ENCODE peak calls at places on chromosome 12, in seven cellular contexts. S, K, A, J, C, H and I are unnamed samples.

GRCh38 chr12:27667540-27667939 is 28.7 kb upstream of the REP15 start:
- DNase-seq in S (no peak), K (no peak), A (no peak), J (peak; percentile 76), C (no peak), H (peak; percentile 82), I (peak; percentile 76)

GRCh38 chr12:132253698-132254480 is 75.5 kb downstream of the GALNT9 start:
- DNase-seq in S (no peak), K (no peak), A (no peak), J (no peak), C (no peak), H (no peak), I (no peak)

GRCh38 chr12:121937654-121938053 is 19.3 kb downstream of the CFAP251 start:
- DNase-seq in S (no peak), K (no peak), A (no peak), J (no peak), C (no peak), H (no peak), I (no peak)

GRCh38 chr12:47383942-47384341 is 304.2 kb upstream of the AMIGO2 start:
- DNase-seq in S (no peak), K (no peak), A (peak; percentile 20), J (peak; percentile 29), C (no peak), H (peak; percentile 73), I (no peak)

GRCh38 chr12:29255061-29255460 is 106.0 kb downstream of the FAR2 start:
- DNase-seq in S (no peak), K (no peak), A (no peak), J (no peak), C (no peak), H (no peak), I (no peak)

GRCh38 chr12:87320724-87321123 is 708.5 kb downstream of the C12orf50 start:
- DNase-seq in S (no peak), K (no peak), A (no peak), J (no peak), C (no peak), H (peak; percentile 56), I (no peak)

GRCh38 chr12:92242917-92243316 is 97.3 kb upstream of the BTG1 start:
- DNase-seq in S (no peak), K (no peak), A (peak; percentile 67), J (peak; percentile 87), C (no peak), H (peak; percentile 82), I (peak; percentile 37)

GRCh38 chr12:120686151-120686689 is 729 bp upstream of the MLEC start:
- DNase-seq in S (peak; percentile 96), K (peak; percentile 92), A (peak; percentile 93), J (peak; percentile 95), C (peak; percentile 98), H (peak; percentile 98), I (peak; percentile 81)

GRCh38 chr12:49973361-49973830 is 649 bp downstream of the AQP6 start:
- DNase-seq in S (no peak), K (no peak), A (no peak), J (no peak), C (no peak), H (no peak), I (no peak)

GRCh38 chr12:52692253-52692652 is 11.1 kb downstream of the KRT77 start:
- DNase-seq in S (no peak), K (no peak), A (no peak), J (no peak), C (no peak), H (no peak), I (no peak)

GRCh38 chr12:52690351-52691075 is 10.3 kb upstream of the KRT1 start:
- DNase-seq in S (no peak), K (no peak), A (no peak), J (no peak), C (no peak), H (no peak), I (no peak)

GRCh38 chr12:52691765-52692150 is 11.6 kb upstream of the KRT1 start:
- DNase-seq in S (no peak), K (no peak), A (no peak), J (no peak), C (no peak), H (no peak), I (no peak)

GRCh38 chr12:52689936-52690335 is 9.7 kb upstream of the KRT1 start:
- DNase-seq in S (no peak), K (no peak), A (no peak), J (no peak), C (no peak), H (no peak), I (no peak)

GRCh38 chr12:52691076-52691764 is 11.0 kb upstream of the KRT1 start:
- DNase-seq in S (no peak), K (no peak), A (no peak), J (no peak), C (no peak), H (no peak), I (no peak)
- H3K4me3 ChIP-seq in S (no peak overlapping the region), K (no peak overlapping the region), A (no peak overlapping the region), J (no peak overlapping the region), C (peak overlapping the region; percentile 12), H (no peak overlapping the region), I (no peak overlapping the region)

GRCh38 chr12:55681142-55682077 is 26.3 kb downstream of the ITGA7 start:
- DNase-seq in S (peak; percentile 87), K (peak; percentile 90), A (no peak), J (peak; percentile 59), C (no peak), H (peak; percentile 75), I (no peak)
- TF ChIP-seq CTCF in S (peak; percentile 62), K (peak; percentile 71), A (no peak), J (peak; percentile 57), C (no peak), H (peak; percentile 38), I (peak; percentile 41)

GRCh38 chr12:129064201-129064881 is 211.1 kb downstream of the GLT1D1 start:
- DNase-seq in S (no peak), K (no peak), A (no peak), J (no peak), C (no peak), H (no peak), I (no peak)

GRCh38 chr12:129067482-129067881 is 214.2 kb downstream of the GLT1D1 start:
- DNase-seq in S (no peak), K (no peak), A (no peak), J (no peak), C (no peak), H (no peak), I (no peak)

GRCh38 chr12:129063600-129063999 is 210.3 kb downstream of the GLT1D1 start:
- DNase-seq in S (no peak), K (no peak), A (no peak), J (no peak), C (no peak), H (no peak), I (no peak)
- H3K4me3 ChIP-seq in S (no peak overlapping the region), K (no peak overlapping the region), A (no peak overlapping the region), J (no peak overlapping the region), C (no peak overlapping the region), H (no peak overlapping the region), I (no peak overlapping the region)

GRCh38 chr12:48717252-48717695 is 767 bp upstream of the CCNT1 start:
- DNase-seq in S (no peak), K (no peak), A (no peak), J (peak; percentile 2), C (no peak), H (peak; percentile 13), I (no peak)

GRCh38 chr12:48716168-48716492 is 377 bp downstream of the CCNT1 start:
- DNase-seq in S (no peak), K (no peak), A (no peak), J (no peak), C (no peak), H (no peak), I (no peak)

GRCh38 chr12:48712209-48712608 is 4.3 kb downstream of the CCNT1 start:
- DNase-seq in S (no peak), K (no peak), A (no peak), J (no peak), C (no peak), H (no peak), I (no peak)

DNA sequence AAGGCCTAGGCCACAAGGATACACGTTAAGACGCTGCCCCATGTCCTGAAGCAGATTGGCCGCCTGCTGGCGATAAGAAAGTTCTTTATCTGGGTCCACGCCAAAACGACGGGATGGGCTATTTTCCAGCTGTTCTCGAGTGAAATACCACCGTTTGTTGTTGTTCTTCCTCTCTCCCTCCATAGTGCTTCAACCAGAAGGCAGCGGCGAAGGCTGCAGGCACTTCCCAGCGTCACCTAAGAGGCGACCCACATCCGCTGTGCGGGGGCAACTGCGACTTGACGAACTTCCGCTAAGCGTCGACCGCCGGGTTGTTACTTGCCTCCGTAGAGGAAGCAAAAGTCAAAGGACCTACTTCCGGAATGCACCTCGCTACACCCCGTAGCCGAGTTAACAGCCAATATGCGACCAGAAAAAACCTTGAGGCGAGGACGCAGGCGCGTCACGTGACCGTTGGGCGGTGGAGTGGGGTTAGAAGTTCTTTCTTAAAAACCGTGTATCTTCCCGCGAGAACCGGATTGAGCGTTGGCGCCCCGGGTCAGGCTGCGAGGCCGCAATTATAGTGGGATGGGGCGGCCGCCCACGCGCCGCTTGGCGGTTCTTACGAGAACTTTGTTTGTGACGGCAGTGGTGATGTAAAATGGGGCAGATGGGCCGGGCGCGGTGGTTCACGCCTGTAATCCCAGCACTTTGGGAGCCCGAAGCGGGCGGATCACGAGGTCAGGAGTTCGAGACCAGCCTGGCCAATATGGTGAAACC is at the start of gene CCNT1:
- DNase-seq in S (peak; percentile 100), K (peak; percentile 100), A (peak; percentile 99), J (peak; percentile 100), C (peak; percentile 97), H (peak; percentile 100), I (peak; percentile 100)
- TF ChIP-seq CTCF in S (peak; percentile 26), K (no peak), A (peak; percentile 54), J (peak; percentile 43), C (no peak), H (peak; percentile 30), I (peak; percentile 16)

GRCh38 chr12:81077686-81078441 is at the start of gene ACSS3:
- DNase-seq in S (no peak), K (no peak), A (no peak), J (peak; percentile 28), C (peak; percentile 49), H (peak; percentile 47), I (no peak)
- H3K4me3 ChIP-seq in S (no peak within 1 kb of the TSS), K (peak within 1 kb of the TSS; percentile 27), A (peak within 1 kb of the TSS; percentile 58), J (peak within 1 kb of the TSS; percentile 64), C (peak within 1 kb of the TSS; percentile 69), H (peak within 1 kb of the TSS; percentile 44), I (peak within 1 kb of the TSS; percentile 67)

GRCh38 chr12:69470189-69471094 is at the start of gene FRS2:
- DNase-seq in S (peak; percentile 72), K (peak; percentile 94), A (peak; percentile 71), J (peak; percentile 89), C (peak; percentile 88), H (peak; percentile 94), I (peak; percentile 46)
- TF ChIP-seq CTCF in S (peak; percentile 36), K (peak; percentile 49), A (peak; percentile 48), J (peak; percentile 53), C (no peak), H (peak; percentile 38), I (peak; percentile 51)

DNA sequence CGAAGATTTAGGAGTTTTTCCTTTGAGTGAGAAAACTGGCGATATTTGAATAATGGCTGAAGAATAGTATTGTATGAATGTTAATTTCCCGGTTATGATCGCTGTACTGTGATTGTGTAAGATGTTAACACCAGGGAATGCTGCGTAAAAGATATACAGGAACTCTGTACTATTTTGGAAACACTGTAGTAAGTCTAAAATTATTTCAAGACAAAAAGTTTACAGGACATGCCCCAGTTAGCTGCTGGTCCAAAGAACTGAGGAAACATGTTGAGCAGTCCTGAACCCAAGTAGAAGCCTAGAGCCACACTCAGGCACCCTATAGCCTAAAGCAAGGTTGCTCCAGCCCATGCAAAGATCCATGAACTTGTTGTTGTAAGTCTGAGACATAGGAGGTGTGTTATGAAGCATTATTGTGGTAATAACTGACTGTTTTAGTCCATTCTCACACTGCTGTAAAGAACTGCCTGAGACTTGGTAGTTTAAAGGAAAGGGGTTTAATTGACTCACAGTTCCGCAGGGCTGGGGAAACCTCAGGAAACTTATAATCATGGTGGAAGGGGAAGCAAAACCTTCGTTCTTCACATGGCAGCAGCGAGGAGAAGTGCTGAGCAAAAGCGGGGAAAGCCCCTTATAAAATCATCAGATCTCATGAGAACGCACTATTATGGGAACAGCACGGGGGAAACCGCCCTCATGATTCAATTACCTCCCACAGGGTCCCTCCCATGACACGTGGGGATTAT is 99.8 kb upstream of the RESF1 start:
- DNase-seq in S (no peak), K (no peak), A (no peak), J (no peak), C (no peak), H (no peak), I (no peak)
- H3K4me3 ChIP-seq in S (no peak overlapping the region), K (no peak overlapping the region), A (no peak overlapping the region), J (no peak overlapping the region), C (no peak overlapping the region), H (no peak overlapping the region), I (no peak overlapping the region)